ENCODE peak calls at places on chromosomes 5 and 9, in seven cellular contexts. S, H, B, V, C, G and E are unnamed samples.
A peak's percentile ranks its signal among the peaks of the same experiment; 100 is the strongest.

GRCh38 chr9:134186471-134187109 is 22.2 kb upstream of the RNU6ATAC start:
- DNase-seq in B (peak; percentile 14), H (no peak), C (no peak), S (no peak), V (no peak), G (no peak), E (no peak)

GRCh38 chr9:38026021-38026809 is 42.8 kb downstream of the SHB start:
- DNase-seq in H (peak; percentile 98), S (no peak), V (peak; percentile 77), G (no peak), B (no peak), C (peak; percentile 49), E (no peak)

GRCh38 chr9:34098307-34098706 is 28.2 kb downstream of the DCAF12 start:
- DNase-seq in V (no peak), H (no peak), B (no peak), G (no peak), S (no peak), C (no peak), E (no peak)

GRCh38 chr5:16737173-16737572 is 120.4 kb upstream of the RETREG1 start:
- DNase-seq in B (no peak), S (no peak), H (no peak), G (no peak), V (no peak), C (no peak), E (no peak)

GRCh38 chr9:89822996-89823395 is 218.2 kb downstream of the GADD45G start:
- DNase-seq in H (no peak), B (no peak), C (no peak), V (no peak), S (no peak), G (no peak), E (no peak)

GRCh38 chr5:178113141-178113787 is at the start of gene N4BP3:
- DNase-seq in B (peak; percentile 79), S (peak; percentile 73), G (no peak), V (peak; percentile 79), H (peak; percentile 44), C (peak; percentile 86), E (no peak)

GRCh38 chr5:52624291-52624690 is 163.4 kb upstream of the ITGA1 start:
- DNase-seq in S (no peak), V (no peak), G (no peak), B (no peak), H (no peak), C (no peak), E (no peak)

GRCh38 chr9:120742951-120743416 is 28.7 kb upstream of the MEGF9 start:
- DNase-seq in S (no peak), G (no peak), B (no peak), H (peak; percentile 35), C (no peak), V (peak; percentile 53), E (no peak)

GRCh38 chr9:108631890-108632289 is 223.9 kb downstream of the ACTL7B start:
- DNase-seq in S (no peak), V (no peak), H (no peak), B (no peak), C (no peak), G (no peak), E (no peak)

GRCh38 chr5:153551537-153552079 is 61.1 kb downstream of the GRIA1 start:
- DNase-seq in G (peak; percentile 6), B (no peak), C (no peak), S (no peak), H (peak; percentile 95), V (peak; percentile 85), E (peak; percentile 70)

GRCh38 chr5:77751328-77752023 is 24.7 kb downstream of the TBCA start:
- DNase-seq in C (no peak), G (no peak), H (no peak), B (no peak), S (no peak), V (no peak), E (no peak)

GRCh38 chr5:136810198-136810823 is 445.0 kb upstream of the TRPC7 start:
- DNase-seq in G (peak; percentile 10), C (no peak), B (no peak), V (no peak), S (no peak), H (peak; percentile 77), E (no peak)

GRCh38 chr5:116982035-116982434 is 407.4 kb upstream of the SEMA6A start:
- DNase-seq in B (no peak), H (no peak), S (no peak), V (no peak), G (no peak), C (no peak), E (no peak)

GRCh38 chr9:15889555-15889954 is 336.7 kb downstream of the CCDC171 start:
- DNase-seq in C (no peak), H (peak; percentile 57), G (no peak), B (no peak), V (no peak), S (no peak), E (no peak)

GRCh38 chr5:137248476-137248970 is 250.6 kb downstream of the SPOCK1 start:
- DNase-seq in C (no peak), S (no peak), H (no peak), G (no peak), V (peak; percentile 12), B (no peak), E (no peak)

GRCh38 chr5:425714-426113 is 17.3 kb upstream of the EXOC3 start:
- DNase-seq in S (no peak), H (no peak), G (no peak), B (no peak), C (no peak), V (peak; percentile 29), E (no peak)

GRCh38 chr5:170147051-170147785 is 41.5 kb downstream of the FOXI1 start:
- DNase-seq in S (no peak), H (no peak), G (no peak), C (no peak), B (no peak), V (no peak), E (no peak)

GRCh38 chr9:16532272-16532671 is 338.2 kb downstream of the BNC2 start:
- DNase-seq in V (no peak), H (no peak), S (no peak), B (no peak), G (no peak), C (no peak), E (no peak)

GRCh38 chr5:135320718-135321484 is 78.1 kb downstream of the MACROH2A1 start:
- DNase-seq in S (no peak), C (no peak), G (no peak), B (no peak), H (no peak), V (no peak), E (no peak)

GRCh38 chr9:105308448-105309412 is 64.3 kb downstream of the SLC44A1 start:
- DNase-seq in C (no peak), G (no peak), H (no peak), V (no peak), S (no peak), B (no peak), E (no peak)

GRCh38 chr9:134377976-134378375 is 51.7 kb downstream of the RXRA start:
- DNase-seq in V (peak; percentile 4), C (no peak), B (peak; percentile 94), S (no peak), G (no peak), H (no peak), E (no peak)

GRCh38 chr5:102755691-102756371 is 726 bp downstream of the PAM start:
- DNase-seq in B (peak; percentile 74), V (peak; percentile 87), C (peak; percentile 54), G (peak; percentile 46), H (peak; percentile 79), S (peak; percentile 33), E (no peak)

GRCh38 chr9:119649205-119649604 is 280.0 kb upstream of the BRINP1 start:
- DNase-seq in H (no peak), G (no peak), V (no peak), S (no peak), C (no peak), B (no peak), E (no peak)

GRCh38 chr9:27564685-27565084 is 8.6 kb downstream of the C9orf72 start:
- DNase-seq in S (no peak), B (no peak), H (no peak), G (no peak), V (no peak), C (no peak), E (no peak)

GRCh38 chr5:159003045-159004030 is 96.4 kb downstream of the EBF1 start:
- DNase-seq in V (no peak), C (no peak), B (no peak), G (no peak), H (peak; percentile 37), S (no peak), E (no peak)

GRCh38 chr5:55750499-55750898 is 12.6 kb downstream of the DDX4 start:
- DNase-seq in G (no peak), B (no peak), H (no peak), C (no peak), S (no peak), V (no peak), E (no peak)

GRCh38 chr9:134983094-134983493 is 65.4 kb upstream of the FCN1 start:
- DNase-seq in C (peak; percentile 40), V (no peak), S (no peak), B (no peak), G (no peak), H (no peak), E (peak; percentile 54)

GRCh38 chr5:93715327-93715726 is 26.1 kb downstream of the POU5F2 start:
- DNase-seq in G (no peak), C (no peak), V (no peak), B (no peak), H (no peak), S (no peak), E (no peak)

GRCh38 chr9:93224591-93224990 is 40.7 kb downstream of the WNK2 start:
- DNase-seq in H (no peak), S (no peak), B (no peak), V (no peak), C (no peak), G (no peak), E (no peak)

GRCh38 chr9:8489845-8490244 is 690.3 kb upstream of the DMAC1 start:
- DNase-seq in H (no peak), V (no peak), G (no peak), B (no peak), C (no peak), S (no peak), E (no peak)

GRCh38 chr5:74616236-74617146 is 24.0 kb downstream of the ENC1 start:
- DNase-seq in G (no peak), V (no peak), C (no peak), B (no peak), H (no peak), S (no peak), E (no peak)

GRCh38 chr9:127081250-127082185 is 40.9 kb downstream of the ANGPTL2 start:
- DNase-seq in B (no peak), V (no peak), H (no peak), S (no peak), C (no peak), G (no peak), E (no peak)

GRCh38 chr5:170581211-170581610 is 77.4 kb downstream of the KCNIP1 start:
- DNase-seq in C (no peak), H (no peak), V (no peak), S (no peak), B (no peak), G (no peak), E (no peak)